ENCODE peak calls at places on chromosomes 4 and X, in eight cellular contexts. K is GM23338, H is psoas muscle, X is endodermal cell, J is PC-3, M is fibroblast of pulmonary artery, F is GM06990, U is stomach. O is an unnamed sample.

GRCh38 chr4:73021634-73022033 is 47.9 kb downstream of the COX18 start:
- DNase-seq in J (peak), F (no peak), U (no peak), X (no peak), K (peak), M (peak), H (no peak), O (peak)

GRCh38 chrX:153685751-153686676 is 1.7 kb upstream of the SLC6A8 start:
- DNase-seq in M (no peak), H (peak), J (no peak), K (no peak), X (peak), U (no peak), F (no peak), O (no peak)

GRCh38 chr4:148778980-148779675 is 336.9 kb upstream of the NR3C2 start:
- DNase-seq in M (no peak), U (no peak), K (no peak), X (no peak), J (peak), H (no peak), F (no peak), O (peak)

GRCh38 chr4:67674098-67674497 is 26.9 kb downstream of the UBA6 start:
- DNase-seq in U (no peak), F (no peak), K (peak), J (peak), H (no peak), X (no peak), M (no peak), O (no peak)

GRCh38 chrX:133048751-133049150 is 48.2 kb downstream of the USP26 start:
- DNase-seq in J (no peak), F (no peak), M (no peak), H (no peak), U (no peak), X (no peak), K (no peak), O (no peak)

GRCh38 chr4:12116009-12116542 is 687.4 kb upstream of the HS3ST1 start:
- DNase-seq in X (no peak), K (no peak), F (no peak), M (no peak), J (no peak), U (no peak), H (no peak), O (peak)

GRCh38 chrX:19563327-19563726 is 48.0 kb upstream of the MAP3K15 start:
- DNase-seq in J (no peak), X (no peak), K (no peak), F (peak), M (no peak), H (no peak), U (no peak), O (no peak)

GRCh38 chr4:66852843-66853242 is 692.5 kb downstream of the CENPC start:
- DNase-seq in F (no peak), K (peak), J (no peak), M (no peak), X (no peak), H (no peak), U (no peak), O (no peak)

GRCh38 chr4:107818301-107818910 is 6.3 kb upstream of the SGMS2 start:
- DNase-seq in M (no peak), U (no peak), F (no peak), H (no peak), K (no peak), X (no peak), J (peak), O (no peak)

GRCh38 chr4:168550071-168550766 is 53.4 kb downstream of the PALLD start:
- DNase-seq in F (no peak), U (no peak), H (no peak), X (no peak), M (no peak), J (peak), K (peak), O (no peak)

GRCh38 chr4:188015025-188015778 is 19.6 kb downstream of the ZFP42 start:
- DNase-seq in X (peak), U (no peak), K (peak), F (no peak), M (no peak), H (no peak), J (peak), O (peak)

GRCh38 chr4:107734120-107734519 is 14.1 kb upstream of the PAPSS1 start:
- DNase-seq in X (peak), J (peak), F (no peak), U (no peak), K (peak), H (no peak), M (no peak), O (no peak)

GRCh38 chr4:118087366-118087765 is 53.1 kb downstream of the NDST3 start:
- DNase-seq in U (no peak), J (no peak), F (no peak), X (no peak), K (no peak), M (no peak), H (no peak), O (no peak)

GRCh38 chr4:155889036-155889793 is 14.3 kb upstream of the TDO2 start:
- DNase-seq in K (no peak), M (peak), X (no peak), F (no peak), H (no peak), J (peak), U (no peak), O (peak)

GRCh38 chr4:22686156-22686555 is 6.6 kb upstream of the GBA3 start:
- DNase-seq in U (no peak), M (peak), H (no peak), X (no peak), F (no peak), J (no peak), K (no peak), O (no peak)

GRCh38 chr4:4762300-4762699 is 97.2 kb upstream of the MSX1 start:
- DNase-seq in U (no peak), X (peak), M (no peak), F (no peak), J (no peak), K (no peak), H (no peak), O (no peak)

GRCh38 chr4:101393256-101393655 is 45.9 kb upstream of the PPP3CA start:
- DNase-seq in M (no peak), X (no peak), F (no peak), J (peak), H (no peak), U (no peak), K (no peak), O (peak)

GRCh38 chr4:680931-681645 is 6.7 kb downstream of the MYL5 start:
- DNase-seq in J (peak), X (peak), K (peak), U (peak), F (peak), M (peak), H (peak), O (no peak)

GRCh38 chr4:13618212-13618806 is 9.2 kb downstream of the BOD1L1 start:
- DNase-seq in K (no peak), F (no peak), U (no peak), X (no peak), J (no peak), M (no peak), H (no peak), O (no peak)

GRCh38 chr4:15034071-15034764 is 31.9 kb downstream of the CPEB2 start:
- DNase-seq in X (no peak), F (no peak), M (peak), J (peak), K (no peak), U (no peak), H (no peak), O (peak)

GRCh38 chr4:158903079-158903456 is 134.2 kb downstream of the FNIP2 start:
- DNase-seq in F (no peak), U (no peak), X (no peak), K (no peak), H (no peak), M (no peak), J (no peak), O (no peak)

GRCh38 chrX:13570245-13570573 is 808 bp downstream of the EGFL6 start:
- DNase-seq in U (no peak), H (no peak), F (no peak), M (no peak), X (no peak), J (no peak), K (peak), O (no peak)

GRCh38 chr4:109128589-109128988 is 173.9 kb downstream of the COL25A1 start:
- DNase-seq in J (no peak), X (no peak), M (no peak), H (no peak), U (no peak), F (no peak), K (no peak), O (no peak)

GRCh38 chr4:142645478-142646108 is 200.5 kb downstream of the INPP4B start:
- DNase-seq in M (peak), J (no peak), H (no peak), F (peak), X (no peak), K (no peak), U (no peak), O (no peak)

GRCh38 chrX:19852014-19853005 is 35.1 kb downstream of the SH3KBP1 start:
- DNase-seq in J (peak), F (no peak), X (no peak), H (no peak), K (no peak), M (peak), U (no peak), O (no peak)

GRCh38 chrX:130805906-130806305 is 97.1 kb downstream of the ENOX2 start:
- DNase-seq in K (no peak), F (no peak), J (peak), X (no peak), U (no peak), H (no peak), M (peak), O (peak)

GRCh38 chrX:149829751-149830191 is 48.0 kb downstream of the MAGEA9 start:
- DNase-seq in J (no peak), U (no peak), H (no peak), M (peak), F (peak), X (peak), K (peak), O (peak)

GRCh38 chr4:72919937-72920336 is 149.6 kb downstream of the COX18 start:
- DNase-seq in U (no peak), F (no peak), J (peak), X (no peak), M (peak), H (no peak), K (no peak), O (no peak)

GRCh38 chrX:38561951-38562719 is 793 bp downstream of the TSPAN7 start:
- DNase-seq in H (peak), X (peak), F (no peak), J (no peak), K (peak), U (no peak), M (no peak), O (no peak)

GRCh38 chr4:20773144-20773997 is 73.1 kb downstream of the PACRGL start:
- DNase-seq in J (peak), M (peak), X (peak), F (peak), H (peak), U (peak), K (peak), O (peak)

GRCh38 chr4:87848622-87849351 is 16.0 kb downstream of the MEPE start:
- DNase-seq in H (no peak), X (peak), J (peak), F (no peak), U (peak), K (peak), M (peak), O (no peak)

GRCh38 chrX:97230948-97231347 is 347.2 kb downstream of the RPA4 start:
- DNase-seq in F (no peak), J (no peak), M (no peak), K (no peak), H (no peak), U (no peak), X (no peak), O (no peak)

GRCh38 chr4:172573899-172574298 is 594.7 kb upstream of the GALNT7 start:
- DNase-seq in J (no peak), M (peak), H (no peak), X (no peak), U (no peak), K (no peak), F (no peak), O (no peak)

GRCh38 chr4:178241601-178242118 is 799.4 kb upstream of the AGA start:
- DNase-seq in U (no peak), M (no peak), K (no peak), X (no peak), F (no peak), H (no peak), J (no peak), O (no peak)

GRCh38 chr4:74451214-74451661 is 6.3 kb downstream of the AREG start:
- DNase-seq in K (peak), H (no peak), F (no peak), J (peak), U (no peak), M (peak), X (no peak), O (peak)

GRCh38 chrX:25524150-25524549 is 508.4 kb upstream of the ARX start:
- DNase-seq in H (no peak), K (no peak), J (peak), F (no peak), M (peak), X (no peak), U (no peak), O (no peak)

GRCh38 chr4:6696611-6697010 is 2.9 kb downstream of the S100P start:
- DNase-seq in K (no peak), U (no peak), X (no peak), F (no peak), M (no peak), J (no peak), H (no peak), O (peak)

GRCh38 chr4:25290490-25291067 is 22.0 kb upstream of the ZCCHC4 start:
- DNase-seq in H (no peak), M (no peak), X (peak), K (peak), F (no peak), J (no peak), U (no peak), O (no peak)

GRCh38 chr4:55819634-55820033 is at the start of gene EXOC1L:
- DNase-seq in X (peak), H (peak), K (peak), M (peak), F (no peak), U (no peak), J (no peak), O (no peak)

GRCh38 chr4:2084316-2084715 is 25.2 kb downstream of the NAT8L start:
- DNase-seq in F (no peak), K (no peak), X (peak), U (peak), J (no peak), H (no peak), M (no peak), O (no peak)

GRCh38 chr4:2089222-2089621 is 30.1 kb downstream of the NAT8L start:
- DNase-seq in H (no peak), K (no peak), U (no peak), X (no peak), M (no peak), J (no peak), F (no peak), O (no peak)

GRCh38 chr4:2083826-2084160 is 24.7 kb downstream of the NAT8L start:
- DNase-seq in X (peak), M (no peak), F (no peak), J (no peak), U (peak), K (no peak), H (no peak), O (no peak)

GRCh38 chr4:2085496-2085901 is 26.4 kb downstream of the NAT8L start:
- DNase-seq in K (no peak), F (no peak), U (peak), H (no peak), J (peak), X (peak), M (no peak), O (peak)

GRCh38 chr4:2087170-2087569 is 28.0 kb downstream of the NAT8L start:
- DNase-seq in K (peak), U (no peak), X (peak), J (peak), M (peak), F (no peak), H (no peak), O (no peak)
- TF ChIP-seq CTCF in K (no peak), U (no peak), X (peak), J (no peak), M (peak), F (no peak), H (no peak), O (peak)

GRCh38 chr4:52911684-52912294 is 49.7 kb downstream of the RASL11B start:
- DNase-seq in F (peak), J (peak), X (peak), K (peak), U (peak), H (peak), M (peak), O (peak)
- TF ChIP-seq CTCF in F (peak), J (peak), X (peak), K (peak), U (peak), H (peak), M (peak), O (peak)

DNA sequence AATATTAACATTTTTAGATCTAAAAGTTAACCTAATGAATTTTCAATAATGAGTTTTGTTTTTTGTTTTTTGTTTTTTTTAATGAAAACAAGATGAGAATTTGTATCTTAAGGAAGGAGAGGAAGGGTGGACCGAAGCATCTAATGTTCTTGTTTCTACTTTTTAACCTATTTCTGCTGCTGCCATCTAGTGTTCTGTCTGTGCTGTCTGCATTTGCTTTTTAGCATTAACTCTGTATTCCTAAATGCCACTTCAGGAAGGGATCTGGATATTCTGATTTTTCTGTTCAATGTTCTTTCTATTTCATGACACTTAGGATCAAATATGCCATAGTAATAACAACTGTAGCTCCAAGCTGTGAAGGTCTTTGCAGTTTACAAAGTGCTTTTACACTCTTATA is 161.7 kb downstream of the BRWD3 start:
- DNase-seq in X (no peak), H (no peak), J (peak), U (no peak), M (peak), K (peak), F (no peak), O (peak)
- TF ChIP-seq CTCF in X (peak), H (no peak), J (peak), U (no peak), M (peak), K (peak), F (peak), O (peak)

DNA sequence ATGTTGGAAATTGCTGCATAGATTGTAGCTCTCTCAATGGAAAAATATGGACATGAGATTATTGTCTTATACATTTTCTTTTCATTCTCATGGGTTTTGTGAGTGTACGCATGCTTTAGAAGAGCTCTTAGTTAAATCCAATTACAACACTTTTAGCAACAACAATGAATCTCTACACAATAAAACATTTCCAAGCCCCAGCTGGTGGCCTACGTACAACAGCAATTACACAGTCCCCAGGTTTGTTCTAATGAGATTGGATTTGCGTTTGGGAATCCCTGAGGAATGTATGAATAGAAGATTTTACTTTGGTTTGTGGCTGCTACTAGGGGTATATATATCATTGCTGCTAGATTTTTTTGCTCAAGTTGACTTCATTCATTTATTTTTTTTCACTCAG is 98.6 kb downstream of the FHDC1 start:
- DNase-seq in K (no peak), U (no peak), X (no peak), H (no peak), F (no peak), M (no peak), J (no peak), O (no peak)
- TF ChIP-seq CTCF in K (no peak), U (no peak), X (no peak), H (no peak), F (no peak), M (no peak), J (no peak), O (no peak)

GRCh38 chrX:1536712-1537030 is 314 bp downstream of the P2RY8 start:
- DNase-seq in M (no peak), J (no peak), U (no peak), H (no peak), K (no peak), X (no peak), F (no peak), O (no peak)
- TF ChIP-seq CTCF in M (no peak), J (no peak), U (no peak), H (no peak), K (no peak), X (no peak), F (no peak), O (no peak)

GRCh38 chr4:139281212-139281611 is 1.2 kb upstream of the MGARP start:
- DNase-seq in H (no peak), M (no peak), K (no peak), F (no peak), X (no peak), U (no peak), J (peak), O (no peak)
- TF ChIP-seq CTCF in H (peak), M (no peak), K (peak), F (no peak), X (peak), U (no peak), J (peak), O (peak)

DNA sequence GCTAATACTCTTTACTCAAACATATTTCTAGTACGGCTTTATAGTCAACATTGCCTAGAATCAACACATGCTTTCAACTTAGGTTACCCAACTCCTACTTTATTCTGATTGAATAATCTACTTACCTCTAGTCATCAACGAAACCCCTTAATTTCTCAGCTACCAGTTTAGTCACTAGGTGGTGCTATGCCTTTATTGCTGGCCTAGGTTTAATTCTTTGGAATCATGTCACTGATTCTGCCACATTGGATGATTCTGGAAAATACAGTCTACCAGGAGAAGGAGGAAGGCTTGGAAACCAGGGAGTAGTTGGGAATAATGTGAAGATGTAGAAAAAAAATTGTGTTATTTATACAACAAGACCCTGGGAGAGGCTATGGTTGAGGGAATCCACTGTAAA is 167.7 kb downstream of the DCAF12L2 start:
- DNase-seq in M (no peak), F (no peak), X (no peak), J (peak), K (peak), U (no peak), H (no peak), O (no peak)
- TF ChIP-seq CTCF in M (no peak), F (peak), X (peak), J (peak), K (peak), U (no peak), H (peak), O (peak)

DNA sequence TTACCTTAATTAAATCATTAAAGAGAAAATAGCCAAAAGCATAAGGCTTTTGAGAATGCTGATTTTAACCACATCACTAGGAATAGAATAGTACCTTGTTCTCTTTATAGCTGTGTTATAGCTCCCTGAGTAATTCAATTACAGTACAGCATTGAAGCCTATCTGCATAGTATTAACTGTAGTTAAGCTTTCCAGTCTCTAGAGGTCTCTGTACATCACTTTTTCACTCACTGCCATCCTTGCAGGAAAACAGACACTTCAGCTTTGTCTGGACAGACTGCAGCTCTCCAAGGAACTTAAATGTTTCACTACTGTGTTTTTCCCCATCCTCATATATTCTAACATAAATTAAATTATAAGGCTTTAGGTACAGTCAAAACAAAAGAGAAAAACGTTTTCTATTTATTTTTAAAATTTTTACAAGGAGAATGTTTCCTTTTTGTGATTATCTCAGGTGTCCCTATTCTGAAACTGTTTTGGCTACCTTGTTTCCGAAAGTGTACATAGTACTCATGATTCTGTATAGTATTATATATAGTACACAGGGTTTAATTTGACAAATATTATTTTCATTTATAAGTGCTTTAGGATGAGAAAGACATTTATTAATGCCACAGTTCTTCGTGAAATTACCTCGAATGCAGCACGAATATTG is 407.9 kb downstream of the PCDH18 start:
- DNase-seq in F (no peak), H (no peak), K (peak), X (no peak), U (no peak), J (peak), M (peak), O (peak)
- TF ChIP-seq CTCF in F (peak), H (peak), K (peak), X (peak), U (no peak), J (peak), M (peak), O (peak)